ENCODE peak calls at places on chromosomes 4 and X, in nine cellular contexts. A is Caco-2; J is stomach; X is HCT116; S is A549; B is PC-9; M is naive thymus-derived CD4-positive, alpha-beta T cell; O is sigmoid colon; W is K562. P is an unnamed sample.

GRCh38 chrX:68183612-68184214 is 249.6 kb downstream of the OPHN1 start:
- DNase-seq in A (no peak), J (no peak), X (no peak), S (peak; percentile 12), B (no peak), M (no peak), O (no peak), W (peak; percentile 14), P (peak; percentile 52)

GRCh38 chr4:157300678-157301077 is 80.2 kb downstream of the GRIA2 start:
- DNase-seq in A (no peak), J (no peak), X (no peak), S (no peak), B (no peak), M (no peak), O (no peak), W (no peak), P (no peak)

GRCh38 chrX:53323196-53323595 is 41.8 kb upstream of the IQSEC2 start:
- DNase-seq in A (no peak), J (no peak), X (no peak), S (no peak), B (no peak), M (no peak), O (no peak), W (no peak), P (no peak)

GRCh38 chrX:37871626-37872302 is 24.4 kb upstream of the DYNLT3 start:
- DNase-seq in A (no peak), J (peak; percentile 29), X (peak; percentile 12), S (peak; percentile 69), B (no peak), M (no peak), O (no peak), W (peak; percentile 67), P (peak; percentile 80)

GRCh38 chrX:96140796-96141195 is 543.8 kb upstream of the DIAPH2 start:
- DNase-seq in A (no peak), J (no peak), X (no peak), S (no peak), B (no peak), M (no peak), O (no peak), W (no peak), P (peak; percentile 6)

GRCh38 chrX:43380704-43381103 is 275.4 kb upstream of the MAOA start:
- DNase-seq in A (no peak), J (no peak), X (no peak), S (no peak), B (no peak), M (no peak), O (no peak), W (no peak), P (no peak)

GRCh38 chrX:152428089-152428488 is 23.0 kb downstream of the GABRA3 start:
- DNase-seq in A (no peak), J (no peak), X (no peak), S (no peak), B (no peak), M (no peak), O (no peak), W (no peak), P (no peak)

GRCh38 chr4:92264163-92264562 is 39.6 kb upstream of the GRID2 start:
- DNase-seq in A (no peak), J (no peak), X (no peak), S (no peak), B (no peak), M (no peak), O (no peak), W (no peak), P (no peak)

GRCh38 chrX:87489071-87489470 is 28.5 kb upstream of the KLHL4 start:
- DNase-seq in A (no peak), J (no peak), X (no peak), S (no peak), B (no peak), M (no peak), O (no peak), W (no peak), P (no peak)

GRCh38 chr4:88702780-88703179 is 5.2 kb upstream of the NAP1L5 start:
- DNase-seq in A (no peak), J (no peak), X (no peak), S (no peak), B (no peak), M (no peak), O (no peak), W (no peak), P (no peak)

GRCh38 chr4:8920969-8921368 is 49.3 kb upstream of the HMX1 start:
- DNase-seq in A (no peak), J (peak; percentile 18), X (no peak), S (no peak), B (no peak), M (no peak), O (no peak), W (no peak), P (no peak)

GRCh38 chrX:136835761-136836160 is 44.8 kb downstream of the RBMX start:
- DNase-seq in A (no peak), J (no peak), X (no peak), S (no peak), B (no peak), M (no peak), O (no peak), W (no peak), P (no peak)

GRCh38 chrX:154047266-154047665 is 27.6 kb upstream of the IRAK1 start:
- DNase-seq in A (no peak), J (no peak), X (no peak), S (no peak), B (no peak), M (no peak), O (no peak), W (no peak), P (peak; percentile 67)
- H3K4me1 ChIP-seq in A (peaks cover 8% of the 10 kb centered on the region), J (peaks cover 92% of the 10 kb centered on the region), X (no peaks in the 10 kb centered on the region), S (peaks cover 73% of the 10 kb centered on the region), B (peaks cover 3% of the 10 kb centered on the region), M (no peaks in the 10 kb centered on the region), O (peaks cover 44% of the 10 kb centered on the region), W (peaks cover 16% of the 10 kb centered on the region), P (peaks cover 14% of the 10 kb centered on the region)

GRCh38 chr4:73945140-73945539 is 36.7 kb downstream of the PF4 start:
- DNase-seq in A (no peak), J (no peak), X (no peak), S (no peak), B (no peak), M (no peak), O (no peak), W (no peak), P (no peak)

GRCh38 chr4:73943555-73943954 is 38.3 kb downstream of the PF4 start:
- DNase-seq in A (no peak), J (no peak), X (no peak), S (no peak), B (no peak), M (no peak), O (no peak), W (no peak), P (no peak)

GRCh38 chr4:73945674-73946449 is 36.0 kb downstream of the PF4 start:
- DNase-seq in A (no peak), J (no peak), X (no peak), S (no peak), B (no peak), M (no peak), O (no peak), W (no peak), P (no peak)

GRCh38 chr4:73947239-73947985 is 34.4 kb downstream of the PF4 start:
- DNase-seq in A (no peak), J (no peak), X (no peak), S (no peak), B (no peak), M (no peak), O (no peak), W (no peak), P (no peak)

DNA sequence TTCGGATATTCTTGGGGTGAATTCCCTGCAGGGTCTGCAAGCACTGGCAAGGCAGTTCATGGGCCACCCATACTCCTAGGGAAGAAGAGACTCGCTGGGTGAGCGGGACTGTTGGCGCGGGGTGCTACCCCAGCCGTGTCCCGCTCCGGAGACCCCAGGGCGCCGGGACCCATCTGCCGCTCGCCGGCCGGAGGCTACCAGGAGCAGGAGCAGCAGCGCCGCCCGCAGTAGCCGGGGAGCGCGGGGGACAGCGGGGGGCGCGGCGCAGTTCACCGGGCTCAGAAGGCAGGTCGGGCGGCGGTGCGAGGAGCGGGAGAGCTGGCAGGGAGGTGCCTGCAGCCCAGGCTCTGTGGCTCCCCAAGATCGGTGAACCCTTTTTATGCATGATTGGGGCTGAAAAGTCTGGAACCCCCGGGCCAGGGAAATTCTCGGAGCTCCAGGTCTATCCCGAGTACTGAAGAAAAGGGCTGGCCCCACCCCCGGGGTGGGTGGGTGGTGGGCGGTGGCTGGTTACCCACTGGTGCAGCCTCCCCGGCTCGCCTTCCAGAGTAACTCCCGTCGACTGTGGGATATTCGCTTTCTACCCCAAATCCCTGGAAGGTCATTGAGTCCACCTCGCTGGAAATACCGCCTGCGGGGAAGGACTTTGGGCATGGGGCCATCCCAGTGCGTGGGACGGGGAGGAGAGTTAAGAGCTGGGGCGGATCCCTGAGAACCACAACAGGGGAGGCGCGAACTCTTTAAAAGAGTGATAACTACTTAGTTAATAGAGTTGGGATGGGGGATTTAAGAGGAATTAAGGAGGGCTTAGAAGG is 37.6 kb downstream of the PF4 start:
- DNase-seq in A (no peak), J (peak; percentile 35), X (no peak), S (peak; percentile 2), B (no peak), M (no peak), O (no peak), W (peak; percentile 30), P (peak; percentile 73)
- H3K4me3 ChIP-seq in A (no peak overlapping the region), J (peak overlapping the region; percentile 42), X (no peak overlapping the region), S (peak overlapping the region; percentile 49), B (no peak overlapping the region), M (no peak overlapping the region), O (peak overlapping the region; percentile 46), W (peak overlapping the region; percentile 7), P (peak overlapping the region; percentile 30)

GRCh38 chr4:42642136-42642797 is 14.6 kb downstream of the ATP8A1 start:
- DNase-seq in A (no peak), J (no peak), X (no peak), S (no peak), B (no peak), M (no peak), O (no peak), W (no peak), P (no peak)
- H3K4me1 ChIP-seq in A (peaks cover 38% of the 10 kb centered on the region), J (peaks cover 10% of the 10 kb centered on the region), X (no peaks in the 10 kb centered on the region), S (no peaks in the 10 kb centered on the region), B (no peaks in the 10 kb centered on the region), M (peaks cover 41% of the 10 kb centered on the region), O (no peaks in the 10 kb centered on the region), W (no peaks in the 10 kb centered on the region), P (peaks cover 4% of the 10 kb centered on the region)

GRCh38 chrX:13478740-13479451 is 90.5 kb upstream of the EGFL6 start:
- DNase-seq in A (no peak), J (no peak), X (no peak), S (no peak), B (no peak), M (no peak), O (no peak), W (no peak), P (no peak)

GRCh38 chrX:13485167-13485566 is 84.2 kb upstream of the EGFL6 start:
- DNase-seq in A (no peak), J (no peak), X (no peak), S (no peak), B (peak; percentile 86), M (no peak), O (no peak), W (no peak), P (no peak)

GRCh38 chrX:13479452-13479813 is 90.0 kb upstream of the EGFL6 start:
- DNase-seq in A (no peak), J (no peak), X (no peak), S (no peak), B (no peak), M (no peak), O (no peak), W (no peak), P (no peak)

GRCh38 chrX:13483773-13484172 is 85.6 kb upstream of the EGFL6 start:
- DNase-seq in A (no peak), J (no peak), X (no peak), S (no peak), B (no peak), M (no peak), O (no peak), W (no peak), P (no peak)

GRCh38 chrX:13482764-13483552 is 86.4 kb upstream of the EGFL6 start:
- DNase-seq in A (no peak), J (no peak), X (no peak), S (no peak), B (no peak), M (no peak), O (no peak), W (no peak), P (no peak)
- H3K4me3 ChIP-seq in A (no peak overlapping the region), J (no peak overlapping the region), X (no peak overlapping the region), S (no peak overlapping the region), B (no peak overlapping the region), M (no peak overlapping the region), O (no peak overlapping the region), W (no peak overlapping the region), P (no peak overlapping the region)

P was measured in cardiac muscle cell.